ENCODE peak calls at places on chromosomes 3 and 15, in five cellular contexts. P is OCI-LY7, J is heart right ventricle, U is transverse colon, Y is lower lobe of right lung. M is an unnamed sample.

GRCh38 chr3:172257638-172258400 is 190.4 kb downstream of the GHSR start:
- DNase-seq in P (no peak), J (no peak), Y (no peak), U (no peak), M (no peak)

GRCh38 chr3:10757021-10757820 is 58.8 kb upstream of the SLC6A11 start:
- DNase-seq in P (no peak), Y (no peak), J (no peak), U (no peak), M (no peak)

GRCh38 chr3:129549006-129549800 is 6.2 kb downstream of the H1-8 start:
- DNase-seq in P (no peak), Y (no peak), U (no peak), J (no peak), M (no peak)

GRCh38 chr3:46725663-46726314 is 8.1 kb upstream of the PRSS50 start:
- DNase-seq in P (no peak), Y (no peak), J (no peak), U (no peak), M (no peak)

GRCh38 chr3:59783468-59783988 is 733.7 kb upstream of the CFAP20DC start:
- DNase-seq in U (no peak), J (no peak), Y (no peak), P (no peak), M (peak)

GRCh38 chr3:188152660-188153497 is 1.1 kb upstream of the LPP start:
- DNase-seq in J (no peak), Y (peak), P (peak), U (peak), M (no peak)

GRCh38 chr3:115401298-115401697 is 222.0 kb upstream of the GAP43 start:
- DNase-seq in J (no peak), Y (no peak), U (no peak), P (no peak), M (no peak)

GRCh38 chr3:46504780-46505179 is 7.0 kb downstream of the RTP3 start:
- DNase-seq in P (no peak), Y (no peak), J (no peak), U (no peak), M (no peak)

GRCh38 chr3:146200461-146201220 is 39.7 kb upstream of the PLOD2 start:
- DNase-seq in J (no peak), Y (no peak), U (no peak), P (no peak), M (no peak)

GRCh38 chr3:142947799-142948575 is 15.5 kb downstream of the PAQR9 start:
- DNase-seq in Y (no peak), P (no peak), J (no peak), U (no peak), M (peak)

GRCh38 chr15:63481105-63481810 is 23.1 kb upstream of the USP3 start:
- DNase-seq in U (no peak), P (no peak), Y (no peak), J (no peak), M (no peak)

GRCh38 chr15:52784799-52785671 is 5.1 kb downstream of the ONECUT1 start:
- DNase-seq in J (no peak), Y (peak), U (no peak), P (no peak), M (no peak)

GRCh38 chr15:60324706-60325438 is 72.9 kb downstream of the ANXA2 start:
- DNase-seq in J (no peak), U (no peak), P (no peak), Y (no peak), M (no peak)

GRCh38 chr3:134369231-134369741 is 5.0 kb downstream of the AMOTL2 start:
- DNase-seq in J (no peak), U (no peak), Y (no peak), P (no peak), M (no peak)

GRCh38 chr15:29008846-29009245 is 123.1 kb downstream of the APBA2 start:
- DNase-seq in J (no peak), P (no peak), Y (no peak), U (no peak), M (no peak)

GRCh38 chr3:16148783-16149182 is 25.7 kb upstream of the GALNT15 start:
- DNase-seq in U (peak), P (no peak), Y (no peak), J (peak), M (no peak)

GRCh38 chr15:39084683-39085530 is 496.0 kb upstream of the THBS1 start:
- DNase-seq in P (no peak), Y (peak), J (peak), U (peak), M (no peak)

GRCh38 chr3:132445812-132446211 is 28.5 kb downstream of the DNAJC13 start:
- DNase-seq in J (no peak), P (no peak), Y (no peak), U (no peak), M (no peak)

GRCh38 chr15:25850154-25851111 is 12.7 kb downstream of the ATP10A start:
- DNase-seq in P (peak), U (peak), J (peak), Y (peak), M (peak)

GRCh38 chr15:96031426-96031825 is 299.1 kb upstream of the NR2F2 start:
- DNase-seq in U (no peak), J (no peak), P (no peak), Y (no peak), M (no peak)

GRCh38 chr3:124584245-124584551 is 146.1 kb upstream of the UMPS start:
- DNase-seq in Y (no peak), J (no peak), P (no peak), U (no peak), M (peak)

GRCh38 chr3:113751145-113751544 is 4.3 kb downstream of the ATP6V1A start:
- DNase-seq in Y (no peak), J (no peak), P (no peak), U (no peak), M (no peak)

GRCh38 chr15:27767918-27768640 is 331.0 kb downstream of the OCA2 start:
- DNase-seq in Y (no peak), U (no peak), J (no peak), P (no peak), M (no peak)

GRCh38 chr3:95343228-95343627 is 1280.4 kb downstream of the NSUN3 start:
- DNase-seq in P (no peak), J (no peak), U (peak), Y (no peak), M (no peak)

GRCh38 chr3:181723568-181724431 is 12.1 kb downstream of the SOX2 start:
- DNase-seq in J (no peak), U (no peak), Y (no peak), P (no peak), M (no peak)

GRCh38 chr3:130773371-130773770 is 26.7 kb upstream of the PIK3R4 start:
- DNase-seq in U (no peak), J (no peak), P (no peak), Y (no peak), M (no peak)

GRCh38 chr3:125480656-125481374 is 39.2 kb downstream of the SNX4 start:
- DNase-seq in J (no peak), U (no peak), Y (no peak), P (no peak), M (no peak)

GRCh38 chr3:72418856-72419255 is 429.4 kb downstream of the SHQ1 start:
- DNase-seq in U (no peak), P (no peak), Y (no peak), J (no peak), M (no peak)

GRCh38 chr3:49714728-49715550 is 4.5 kb downstream of the AMIGO3 start:
- DNase-seq in P (no peak), Y (no peak), J (no peak), U (no peak), M (no peak)

GRCh38 chr15:101277943-101278564 is 769 bp upstream of the SELENOS start:
- DNase-seq in U (no peak), P (no peak), J (no peak), Y (no peak), M (no peak)

GRCh38 chr15:93719941-93720351 is 511.4 kb upstream of the MCTP2 start:
- DNase-seq in Y (no peak), U (no peak), P (no peak), J (no peak), M (no peak)

GRCh38 chr15:25508369-25509002 is 69.7 kb upstream of the UBE3A start:
- DNase-seq in J (peak), P (peak), U (no peak), Y (no peak), M (peak)

GRCh38 chr3:111676177-111677021 is 81.3 kb upstream of the ZBED2 start:
- DNase-seq in Y (no peak), J (no peak), U (peak), P (peak), M (no peak)

GRCh38 chr3:196186661-196187573 is 24.3 kb downstream of the ZDHHC19 start:
- DNase-seq in P (peak), U (peak), Y (no peak), J (no peak), M (no peak)

GRCh38 chr3:138963161-138963560 is 16.1 kb downstream of the FOXL2NB start:
- DNase-seq in U (no peak), P (no peak), Y (no peak), J (no peak), M (no peak)

GRCh38 chr15:57827021-57827420 is 120.5 kb downstream of the POLR2M start:
- DNase-seq in P (no peak), U (no peak), Y (no peak), J (no peak), M (no peak)

GRCh38 chr15:73050561-73051297 is 1.5 kb upstream of the NEO1 start:
- DNase-seq in J (no peak), P (no peak), Y (no peak), U (no peak), M (no peak)
- H3K4me3 ChIP-seq in J (peak), P (no peak), Y (peak), U (no peak), M (peak)

GRCh38 chr3:14131134-14131533 is 6.3 kb downstream of the TMEM43 start:
- DNase-seq in J (no peak), Y (no peak), U (no peak), P (no peak), M (no peak)

GRCh38 chr3:14132120-14132519 is 7.3 kb downstream of the TMEM43 start:
- DNase-seq in J (no peak), P (no peak), Y (no peak), U (no peak), M (no peak)

GRCh38 chr3:14133876-14134275 is 9.0 kb downstream of the TMEM43 start:
- DNase-seq in Y (no peak), U (no peak), P (no peak), J (no peak), M (no peak)

GRCh38 chr3:14133188-14133800 is 8.4 kb downstream of the TMEM43 start:
- DNase-seq in U (peak), Y (no peak), P (no peak), J (no peak), M (no peak)

DNA sequence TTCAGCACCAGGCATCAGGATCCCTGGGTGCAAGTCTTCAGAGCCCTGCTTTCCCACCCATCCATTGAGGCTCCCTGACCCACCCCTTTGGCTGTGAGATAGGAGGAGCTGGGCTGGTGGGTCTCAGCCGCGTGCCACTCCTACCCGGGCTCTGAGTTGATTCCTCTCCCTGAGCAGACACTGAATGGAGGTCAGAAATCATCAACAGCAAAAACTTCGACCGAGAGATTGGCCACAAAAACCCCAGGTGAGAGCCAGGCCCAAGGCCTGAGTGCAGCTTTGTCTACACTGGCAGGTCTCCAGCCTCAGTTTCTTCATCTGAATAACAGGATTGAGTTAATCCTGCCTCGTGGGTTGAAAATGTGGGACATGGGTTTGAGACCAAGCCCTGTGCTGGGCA is 7.8 kb downstream of the TMEM43 start:
- DNase-seq in Y (no peak), U (no peak), P (no peak), J (no peak), M (no peak)
- H3K4me3 ChIP-seq in Y (no peak), U (no peak), P (no peak), J (no peak), M (no peak)

DNA sequence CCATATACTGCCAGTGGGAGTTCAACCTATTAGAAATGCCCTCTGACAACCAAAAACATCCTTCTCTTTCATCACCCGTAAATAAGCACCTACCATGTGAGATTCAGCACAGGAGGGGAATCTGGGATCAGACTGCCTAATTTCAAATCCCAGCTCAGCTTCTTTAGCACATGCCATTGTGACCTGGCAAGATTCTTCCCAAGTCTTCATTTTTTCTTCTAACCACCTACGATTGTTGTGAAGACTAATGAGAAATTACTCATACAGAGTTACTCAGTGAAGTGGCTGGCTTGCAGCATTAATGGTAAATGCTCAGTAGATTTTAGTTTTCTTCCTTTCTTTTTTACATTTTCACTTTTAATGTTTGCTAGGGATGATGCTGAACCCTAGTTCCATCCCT is 176.7 kb downstream of the PDZRN3 start:
- DNase-seq in P (no peak), Y (no peak), J (no peak), U (no peak), M (no peak)
- H3K4me3 ChIP-seq in P (no peak), Y (no peak), J (no peak), U (no peak), M (no peak)

DNA sequence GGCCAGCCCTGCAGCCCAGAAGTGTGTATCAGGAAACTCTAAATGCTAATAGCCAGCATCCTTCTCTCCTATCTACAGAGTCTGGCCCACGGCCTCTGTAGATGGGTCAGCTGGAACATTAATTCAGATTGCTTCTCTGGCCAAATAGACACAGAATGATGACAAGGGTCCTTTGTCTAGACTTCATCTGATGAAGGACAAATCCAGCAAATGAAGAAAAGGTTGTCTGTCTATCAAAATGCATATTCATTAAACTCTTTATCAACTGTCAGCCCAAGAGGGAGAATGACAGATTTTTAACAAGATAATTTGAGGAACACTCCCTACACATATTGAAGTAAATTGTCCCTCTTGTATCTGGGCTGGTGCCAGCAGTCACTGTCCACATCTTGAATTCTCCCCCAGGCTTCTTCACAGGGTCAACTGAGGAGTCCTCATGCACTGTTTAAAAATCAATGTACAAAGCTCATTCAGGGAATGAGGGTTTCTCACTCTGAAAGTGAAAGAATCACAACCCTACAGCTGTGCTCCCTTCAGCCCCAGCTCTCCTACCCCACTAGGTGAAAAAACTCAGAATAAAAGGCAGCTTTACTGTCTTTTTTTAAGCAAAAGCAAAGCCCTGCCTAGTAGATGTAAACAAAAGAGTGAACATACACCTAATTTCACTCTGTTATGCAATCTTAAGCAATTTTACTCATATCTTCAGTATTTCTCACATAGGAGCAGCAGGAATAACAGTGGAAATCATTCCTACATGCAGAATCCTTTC is 507.7 kb downstream of the IGSF11 start:
- DNase-seq in U (no peak), J (no peak), P (no peak), Y (no peak), M (no peak)
- H3K4me3 ChIP-seq in U (no peak), J (no peak), P (no peak), Y (no peak), M (no peak)

GRCh38 chr3:127101411-127102067 is 91.4 kb upstream of the PRR23E start:
- DNase-seq in Y (no peak), P (no peak), U (no peak), J (no peak), M (no peak)

GRCh38 chr3:127100459-127101410 is 92.2 kb upstream of the PRR23E start:
- DNase-seq in P (no peak), J (no peak), U (no peak), Y (no peak), M (no peak)

GRCh38 chr3:127103116-127103515 is 89.8 kb upstream of the PRR23E start:
- DNase-seq in Y (no peak), J (no peak), U (no peak), P (no peak), M (no peak)

GRCh38 chr3:127104586-127104985 is 88.3 kb upstream of the PRR23E start:
- DNase-seq in J (no peak), Y (no peak), P (no peak), U (no peak), M (no peak)

DNA sequence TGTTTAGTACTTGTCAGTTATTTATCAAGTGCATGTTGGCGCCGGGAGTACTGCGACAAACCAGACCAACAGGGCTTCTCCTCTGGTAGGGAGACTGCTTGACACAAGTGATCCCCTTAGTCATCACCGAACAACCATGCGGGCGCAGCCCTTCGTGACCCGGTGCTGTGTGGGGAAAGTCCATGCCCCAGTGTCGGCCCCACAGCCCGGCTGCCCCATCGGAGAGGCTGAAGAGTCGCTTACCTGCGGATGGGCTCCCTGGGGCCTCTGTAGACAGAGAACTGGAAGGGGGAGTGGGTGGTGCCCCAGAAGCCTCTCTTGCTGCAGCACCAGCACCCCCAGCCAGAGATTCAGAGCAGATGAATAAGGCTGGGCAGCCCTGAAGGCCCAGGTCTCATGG is 90.3 kb upstream of the PRR23E start:
- DNase-seq in P (no peak), Y (no peak), U (no peak), J (no peak), M (no peak)
- H3K4me3 ChIP-seq in P (no peak), Y (no peak), U (no peak), J (no peak), M (no peak)

M was measured in CD4-positive, CD25-positive, alpha-beta regulatory T cell.